ENCODE peak calls at places on chromosomes 16 and 17, in five cellular contexts. A, Z, H, U and T are unnamed samples.

GRCh38 chr16:75072239-75072947 is 44.2 kb downstream of the LDHD start:
- DNase-seq in A (no peak), Z (no peak), H (no peak), U (no peak), T (no peak)

GRCh38 chr16:5875416-5875815 is 777.8 kb upstream of the EEF2KMT start:
- DNase-seq in A (no peak), Z (no peak), H (no peak), U (no peak), T (no peak)

GRCh38 chr17:58254803-58255202 is 16.4 kb downstream of the LPO start:
- DNase-seq in A (no peak), Z (no peak), H (no peak), U (no peak), T (no peak)

GRCh38 chr16:74485916-74486315 is 64.6 kb upstream of the CLEC18B start:
- DNase-seq in A (no peak), Z (no peak), H (no peak), U (no peak), T (no peak)

GRCh38 chr17:2107506-2107905 is 52.6 kb downstream of the HIC1 start:
- DNase-seq in A (no peak), Z (no peak), H (no peak), U (no peak), T (no peak)

GRCh38 chr17:50689251-50689650 is 18.5 kb downstream of the ANKRD40 start:
- DNase-seq in A (peak; percentile 30), Z (no peak), H (no peak), U (no peak), T (no peak)

GRCh38 chr17:43019418-43019817 is 2.8 kb downstream of the VAT1 start:
- DNase-seq in A (no peak), Z (no peak), H (no peak), U (no peak), T (no peak)

GRCh38 chr16:14310519-14310991 is 239.4 kb downstream of the MRTFB start:
- DNase-seq in A (peak; percentile 56), Z (no peak), H (peak; percentile 13), U (peak; percentile 84), T (peak; percentile 77)

GRCh38 chr16:88484505-88485365 is 31.7 kb downstream of the ZFPM1 start:
- DNase-seq in A (no peak), Z (no peak), H (no peak), U (no peak), T (no peak)

GRCh38 chr17:9273334-9274118 is 252.2 kb downstream of the NTN1 start:
- DNase-seq in A (no peak), Z (no peak), H (peak; percentile 13), U (no peak), T (no peak)

GRCh38 chr17:46151762-46152161 is 41.5 kb downstream of the KANSL1 start:
- DNase-seq in A (no peak), Z (no peak), H (no peak), U (no peak), T (no peak)

GRCh38 chr17:66383353-66383752 is 80.9 kb downstream of the PRKCA start:
- DNase-seq in A (no peak), Z (no peak), H (no peak), U (no peak), T (no peak)

GRCh38 chr16:23857901-23858300 is 22.1 kb downstream of the PRKCB start:
- DNase-seq in A (no peak), Z (no peak), H (no peak), U (no peak), T (no peak)

GRCh38 chr16:3149630-3150345 is 15.0 kb downstream of the ZNF213 start:
- DNase-seq in A (peak; percentile 31), Z (peak; percentile 29), H (peak; percentile 73), U (peak; percentile 80), T (peak; percentile 84)

GRCh38 chr17:62902573-62903229 is 63.3 kb upstream of the TANC2 start:
- DNase-seq in A (no peak), Z (no peak), H (no peak), U (no peak), T (no peak)

GRCh38 chr16:4370570-4371480 is 823 bp upstream of the VASN start:
- DNase-seq in A (no peak), Z (no peak), H (no peak), U (no peak), T (no peak)

GRCh38 chr17:37276475-37276874 is 99.3 kb upstream of the C17orf78 start:
- DNase-seq in A (no peak), Z (no peak), H (no peak), U (no peak), T (peak; percentile 26)

GRCh38 chr16:85515830-85516397 is 97.2 kb upstream of the GSE1 start:
- DNase-seq in A (no peak), Z (no peak), H (no peak), U (no peak), T (no peak)

GRCh38 chr17:50420419-50421112 is 5.5 kb upstream of the ACSF2 start:
- DNase-seq in A (no peak), Z (no peak), H (no peak), U (no peak), T (no peak)

GRCh38 chr16:14077918-14078317 is 6.8 kb downstream of the MRTFB start:
- DNase-seq in A (no peak), Z (no peak), H (no peak), U (no peak), T (no peak)

GRCh38 chr16:30371248-30371816 is 1.0 kb upstream of the TBC1D10B start:
- DNase-seq in A (no peak), Z (no peak), H (no peak), U (no peak), T (no peak)

GRCh38 chr16:84559311-84559932 is 55.0 kb upstream of the MEAK7 start:
- DNase-seq in A (no peak), Z (no peak), H (no peak), U (no peak), T (no peak)

GRCh38 chr17:48044851-48045250 is 3.3 kb upstream of the NFE2L1 start:
- DNase-seq in A (no peak), Z (no peak), H (no peak), U (no peak), T (no peak)

GRCh38 chr17:56144205-56144604 is 9.1 kb upstream of the ANKFN1 start:
- DNase-seq in A (no peak), Z (peak; percentile 12), H (no peak), U (no peak), T (no peak)

GRCh38 chr16:86630471-86630870 is 52.1 kb downstream of the FOXL1 start:
- DNase-seq in A (no peak), Z (no peak), H (no peak), U (no peak), T (no peak)

GRCh38 chr17:34580685-34581445 is 1.5 kb downstream of the TMEM132E start:
- DNase-seq in A (no peak), Z (no peak), H (no peak), U (no peak), T (peak; percentile 42)